ENCODE peak calls at places on chromosomes 1 and 21, in seven cellular contexts. Z is progenitor cell of endocrine pancreas, B is RWPE1, K is lower lobe of right lung, V is OCI-LY7, M is breast epithelium, T is heart right ventricle. E is an unnamed sample.

GRCh38 chr1:159005161-159005560 is 4.5 kb upstream of the IFI16 start:
- DNase-seq in Z (no peak), B (no peak), K (no peak), V (no peak), M (no peak), T (no peak), E (no peak)

GRCh38 chr1:223141021-223141420 is 2.0 kb downstream of the TLR5 start:
- DNase-seq in Z (no peak), B (no peak), K (no peak), V (no peak), M (no peak), T (no peak), E (no peak)

GRCh38 chr1:160046494-160047115 is 14.8 kb upstream of the PIGM start:
- DNase-seq in Z (no peak), B (peak), K (no peak), V (peak), M (no peak), T (peak), E (no peak)

GRCh38 chr1:102891868-102892625 is 216.3 kb downstream of the COL11A1 start:
- DNase-seq in Z (no peak), B (peak), K (no peak), V (no peak), M (no peak), T (no peak), E (no peak)

GRCh38 chr1:111989531-111990025 is at the start of gene KCND3:
- DNase-seq in Z (no peak), B (peak), K (peak), V (no peak), M (no peak), T (no peak), E (no peak)

GRCh38 chr1:230392141-230392909 is 33.8 kb downstream of the PGBD5 start:
- DNase-seq in Z (no peak), B (no peak), K (no peak), V (no peak), M (no peak), T (no peak), E (no peak)

GRCh38 chr1:111622166-111622565 is 2.6 kb downstream of the RAP1A start:
- DNase-seq in Z (no peak), B (no peak), K (no peak), V (no peak), M (no peak), T (no peak), E (no peak)

GRCh38 chr21:45383111-45383614 is 21.8 kb upstream of the COL18A1 start:
- DNase-seq in Z (no peak), B (no peak), K (peak), V (no peak), M (no peak), T (no peak), E (no peak)

GRCh38 chr1:168081373-168082007 is 55.2 kb downstream of the GPR161 start:
- DNase-seq in Z (no peak), B (peak), K (no peak), V (no peak), M (no peak), T (no peak), E (no peak)

GRCh38 chr1:43587594-43587993 is 56.9 kb downstream of the PTPRF start:
- DNase-seq in Z (no peak), B (peak), K (no peak), V (no peak), M (no peak), T (no peak), E (no peak)

GRCh38 chr1:151779852-151780251 is 10.4 kb downstream of the TDRKH start:
- DNase-seq in Z (no peak), B (no peak), K (no peak), V (peak), M (no peak), T (no peak), E (no peak)

GRCh38 chr1:91278754-91279153 is 125.9 kb downstream of the HFM1 start:
- DNase-seq in Z (no peak), B (no peak), K (no peak), V (peak), M (no peak), T (no peak), E (no peak)

GRCh38 chr1:160953030-160953429 is 1.6 kb downstream of the ITLN2 start:
- DNase-seq in Z (no peak), B (no peak), K (no peak), V (no peak), M (no peak), T (no peak), E (no peak)

GRCh38 chr1:109740615-109741373 is at the start of gene GSTM3:
- DNase-seq in Z (no peak), B (no peak), K (no peak), V (no peak), M (no peak), T (no peak), E (no peak)

GRCh38 chr1:63774617-63775417 is 1.0 kb downstream of the ROR1 start:
- DNase-seq in Z (no peak), B (peak), K (peak), V (peak), M (no peak), T (peak), E (no peak)

GRCh38 chr1:94227624-94228023 is 9.8 kb downstream of the ARHGAP29 start:
- DNase-seq in Z (no peak), B (no peak), K (no peak), V (no peak), M (no peak), T (no peak), E (no peak)

GRCh38 chr1:8472668-8473067 is 154.8 kb downstream of the SLC45A1 start:
- DNase-seq in Z (no peak), B (no peak), K (no peak), V (peak), M (no peak), T (no peak), E (no peak)

GRCh38 chr1:188941986-188942385 is 1535.7 kb downstream of the BRINP3 start:
- DNase-seq in Z (no peak), B (no peak), K (no peak), V (no peak), M (no peak), T (no peak), E (no peak)

GRCh38 chr1:188937965-188938551 is 1539.6 kb downstream of the BRINP3 start:
- DNase-seq in Z (no peak), B (no peak), K (no peak), V (no peak), M (no peak), T (no peak), E (no peak)
- TF ChIP-seq CTCF in Z (no peak), B (no peak), K (peak), V (peak), M (no peak), T (no peak), E (no peak)

DNA sequence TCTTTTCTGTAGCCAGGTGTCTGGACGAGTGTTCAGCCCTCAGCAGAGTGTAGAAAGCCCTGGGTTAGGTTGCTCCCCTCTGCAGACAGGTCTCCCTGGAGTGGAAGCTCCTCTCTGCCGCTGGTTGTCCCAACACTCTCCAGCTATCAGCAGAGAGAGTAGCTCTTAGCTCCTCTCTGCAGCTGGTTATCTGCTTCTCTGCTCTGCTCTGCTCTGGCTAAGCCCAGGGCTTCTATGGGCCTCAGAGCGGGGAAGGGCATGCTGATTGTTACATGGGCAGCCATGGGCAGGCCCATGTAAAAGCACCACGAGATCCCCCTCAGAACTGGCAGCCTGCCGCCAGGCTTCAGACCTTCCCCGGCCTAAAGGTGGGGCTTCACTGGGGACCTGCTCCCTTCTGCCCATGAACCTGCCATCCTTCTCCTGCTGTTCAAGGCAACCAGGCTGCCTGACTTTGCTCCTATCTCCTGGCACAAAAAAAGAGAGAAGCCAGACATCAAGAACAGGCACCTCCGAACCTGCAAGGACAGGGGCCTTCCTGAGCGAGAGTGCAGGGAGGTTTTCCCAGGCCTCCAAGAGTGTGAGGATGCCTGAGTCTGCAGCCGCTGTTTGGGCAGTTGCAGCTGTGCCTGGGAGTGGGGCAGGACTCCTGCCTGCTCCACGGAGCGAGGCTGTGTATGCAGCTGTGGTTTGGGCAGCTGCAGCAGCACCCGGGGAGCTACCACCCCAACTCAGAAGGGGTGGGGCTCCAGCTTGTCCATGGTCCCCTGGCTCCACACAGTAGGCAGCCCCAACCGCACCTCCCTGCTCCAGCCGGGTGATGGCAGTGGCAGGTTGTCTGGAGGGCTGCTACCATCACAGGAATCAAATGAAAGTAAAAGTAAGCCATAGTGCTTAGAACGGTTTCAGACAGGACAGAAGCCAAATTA is 973.7 kb downstream of the LTN1 start:
- DNase-seq in Z (no peak), B (no peak), K (no peak), V (peak), M (no peak), T (no peak), E (no peak)
- TF ChIP-seq CTCF in Z (peak), B (peak), K (no peak), V (no peak), M (no peak), T (peak), E (no peak)

GRCh38 chr1:6935379-6936307 is 150.4 kb downstream of the CAMTA1 start:
- DNase-seq in Z (no peak), B (no peak), K (no peak), V (no peak), M (no peak), T (no peak), E (no peak)
- TF ChIP-seq CTCF in Z (no peak), B (no peak), K (no peak), V (no peak), M (no peak), T (no peak), E (no peak)

GRCh38 chr1:238944028-238944427 is 442.3 kb upstream of the CHRM3 start:
- DNase-seq in Z (no peak), B (no peak), K (no peak), V (no peak), M (no peak), T (no peak), E (no peak)
- TF ChIP-seq CTCF in Z (no peak), B (no peak), K (no peak), V (no peak), M (no peak), T (no peak), E (no peak)

GRCh38 chr1:150429805-150430204 is 57.4 kb upstream of the TARS2 start:
- DNase-seq in Z (no peak), B (peak), K (no peak), V (peak), M (no peak), T (no peak), E (no peak)
- TF ChIP-seq CTCF in Z (no peak), B (no peak), K (peak), V (peak), M (no peak), T (no peak), E (no peak)